ENCODE peak calls at places on chromosome 2, in seven cellular contexts. S is substantia nigra; R is caudate nucleus; H is GM19239; W is naive B cell; G is activated naive CD8-positive, alpha-beta T cell treated with anti-CD3 and anti-CD28 coated beads, Interleukin-2, amount 10 ng/mL, durations not matched to agents 7 days and 5 days; K is H4. N is an unnamed sample.

GRCh38 chr2:222468338-222468737 is 44.0 kb downstream of the SGPP2 start:
- DNase-seq in H (no peak), S (no peak), W (no peak), K (no peak), R (no peak), G (no peak), N (no peak)

GRCh38 chr2:162261032-162261945 is 18.0 kb upstream of the FAP start:
- DNase-seq in H (no peak), R (no peak), S (no peak), K (peak), W (no peak), G (peak), N (peak)

GRCh38 chr2:237500681-237501424 is 13.8 kb downstream of the MLPH start:
- DNase-seq in R (no peak), S (no peak), G (no peak), H (no peak), K (peak), W (no peak), N (peak)

GRCh38 chr2:181300600-181301291 is 156.4 kb upstream of the ITGA4 start:
- DNase-seq in H (no peak), K (no peak), S (no peak), G (no peak), R (no peak), W (no peak), N (no peak)

GRCh38 chr2:67502346-67503065 is 105.4 kb downstream of the ETAA1 start:
- DNase-seq in G (no peak), S (no peak), H (no peak), R (no peak), W (no peak), K (no peak), N (no peak)

GRCh38 chr2:105076121-105076520 is 38.3 kb downstream of the MRPS9 start:
- DNase-seq in W (no peak), K (no peak), H (no peak), S (no peak), G (no peak), R (no peak), N (no peak)

GRCh38 chr2:202574541-202574940 is 60.2 kb upstream of the FAM117B start:
- DNase-seq in W (no peak), R (no peak), K (no peak), H (no peak), S (no peak), G (no peak), N (no peak)

GRCh38 chr2:67646714-67647333 is 249.7 kb downstream of the ETAA1 start:
- DNase-seq in S (no peak), W (no peak), K (no peak), G (no peak), H (no peak), R (no peak), N (no peak)

GRCh38 chr2:42973771-42974170 is 181.4 kb upstream of the HAAO start:
- DNase-seq in K (no peak), S (no peak), W (no peak), G (no peak), R (no peak), H (no peak), N (no peak)

GRCh38 chr2:171342014-171342413 is 91.8 kb downstream of the METTL8 start:
- DNase-seq in R (no peak), W (no peak), S (no peak), K (no peak), H (no peak), G (no peak), N (no peak)

GRCh38 chr2:119255760-119256573 is 32.3 kb downstream of the STEAP3 start:
- DNase-seq in H (no peak), G (no peak), S (no peak), K (peak), W (no peak), R (no peak), N (peak)

GRCh38 chr2:138671566-138671965 is 108.6 kb downstream of the NXPH2 start:
- DNase-seq in S (no peak), K (no peak), G (no peak), R (no peak), H (no peak), W (no peak), N (no peak)

GRCh38 chr2:128775401-128776285 is 457.0 kb upstream of the HS6ST1 start:
- DNase-seq in S (no peak), R (no peak), H (no peak), G (no peak), K (no peak), W (no peak), N (no peak)

GRCh38 chr2:62206024-62206423 is 10.1 kb downstream of the B3GNT2 start:
- DNase-seq in H (no peak), K (no peak), W (no peak), S (no peak), R (no peak), G (no peak), N (no peak)

GRCh38 chr2:59277656-59278055 is 1036.5 kb upstream of the FANCL start:
- DNase-seq in S (no peak), G (no peak), H (no peak), W (no peak), K (no peak), R (no peak), N (no peak)

GRCh38 chr2:39431592-39432316 is 5.3 kb downstream of the MAP4K3 start:
- DNase-seq in H (no peak), S (no peak), W (no peak), R (no peak), G (no peak), K (no peak), N (no peak)

GRCh38 chr2:4047961-4048891 is 344.9 kb downstream of the DCDC2C start:
- DNase-seq in H (no peak), W (no peak), K (no peak), G (peak), R (no peak), S (no peak), N (no peak)

GRCh38 chr2:71925268-71926097 is 222.2 kb downstream of the CYP26B1 start:
- DNase-seq in K (no peak), H (no peak), S (no peak), G (no peak), W (no peak), R (no peak), N (no peak)

GRCh38 chr2:46227022-46227421 is 70.2 kb upstream of the EPAS1 start:
- DNase-seq in G (no peak), K (no peak), S (no peak), H (no peak), W (no peak), R (no peak), N (no peak)

GRCh38 chr2:9342659-9343058 is 80.7 kb downstream of the ITGB1BP1 start:
- DNase-seq in R (no peak), H (no peak), G (no peak), K (no peak), W (no peak), S (no peak), N (no peak)

GRCh38 chr2:231399853-231400667 is 4.5 kb downstream of the B3GNT7 start:
- DNase-seq in W (no peak), S (no peak), H (no peak), R (peak), K (no peak), G (no peak), N (peak)

GRCh38 chr2:41910126-41910525 is 137.7 kb upstream of the PKDCC start:
- DNase-seq in H (no peak), G (no peak), K (no peak), W (no peak), S (no peak), R (no peak), N (no peak)

GRCh38 chr2:205685314-205686230 is 3.3 kb downstream of the NRP2 start:
- DNase-seq in K (no peak), R (no peak), W (no peak), S (no peak), G (peak), H (no peak), N (no peak)

GRCh38 chr2:216144857-216145256 is 35.7 kb downstream of the XRCC5 start:
- DNase-seq in W (no peak), S (no peak), G (no peak), K (no peak), R (no peak), H (no peak), N (no peak)

GRCh38 chr2:127142663-127143630 is 36.0 kb upstream of the BIN1 start:
- DNase-seq in H (no peak), S (no peak), R (no peak), W (no peak), K (no peak), G (no peak), N (no peak)

GRCh38 chr2:61793389-61793836 is 60.4 kb downstream of the FAM161A start:
- DNase-seq in G (peak), R (peak), K (peak), S (no peak), H (peak), W (peak), N (peak)

GRCh38 chr2:63712748-63713147 is 124.0 kb downstream of the MDH1 start:
- DNase-seq in G (no peak), S (no peak), H (no peak), W (no peak), R (no peak), K (no peak), N (no peak)

GRCh38 chr2:220891405-220891804 is 680.7 kb downstream of the EPHA4 start:
- DNase-seq in W (no peak), R (no peak), K (peak), S (no peak), G (no peak), H (no peak), N (no peak)

GRCh38 chr2:216492951-216493685 is 5.5 kb upstream of the RPL37A start:
- DNase-seq in K (peak), R (peak), G (no peak), H (no peak), W (no peak), S (no peak), N (no peak)

GRCh38 chr2:207088839-207089238 is 76.9 kb downstream of the KLF7 start:
- DNase-seq in S (no peak), H (no peak), G (no peak), W (no peak), K (no peak), R (no peak), N (no peak)

GRCh38 chr2:56483081-56483480 is 299.3 kb downstream of the CCDC85A start:
- DNase-seq in K (peak), G (no peak), W (no peak), H (no peak), S (no peak), R (no peak), N (no peak)